ENCODE peak calls at places on chromosome 9, in six cellular contexts. V is tibial artery, Q is GM23338, R is heart right ventricle, G is choroid plexus epithelial cell, F is cardiac muscle cell. P is an unnamed sample.

GRCh38 chr9:126448865-126449577 is 122.4 kb downstream of the MVB12B start:
- DNase-seq in R (no peak), Q (peak), V (no peak), F (no peak), G (no peak), P (no peak)

GRCh38 chr9:110427497-110428104 is 89.9 kb upstream of the TXNDC8 start:
- DNase-seq in F (peak), V (peak), Q (peak), R (peak), G (peak), P (peak)

GRCh38 chr9:128902351-128903078 is 18.3 kb upstream of the PHYHD1 start:
- DNase-seq in V (peak), F (no peak), R (no peak), Q (no peak), G (no peak), P (no peak)

GRCh38 chr9:17075758-17076485 is 58.9 kb upstream of the CNTLN start:
- DNase-seq in G (no peak), V (no peak), Q (no peak), F (peak), R (no peak), P (peak)

GRCh38 chr9:126536131-126536530 is 77.6 kb upstream of the LMX1B start:
- DNase-seq in V (no peak), R (no peak), G (no peak), Q (no peak), F (no peak), P (no peak)

GRCh38 chr9:110316255-110316921 is 21.3 kb downstream of the TXNDC8 start:
- DNase-seq in Q (peak), G (peak), F (peak), V (no peak), R (no peak), P (peak)

GRCh38 chr9:119195521-119195920 is 173.7 kb downstream of the BRINP1 start:
- DNase-seq in R (no peak), Q (peak), F (no peak), G (no peak), V (no peak), P (no peak)

GRCh38 chr9:85172001-85172978 is 502.8 kb downstream of the NTRK2 start:
- DNase-seq in Q (no peak), F (peak), R (peak), G (no peak), V (peak), P (peak)

GRCh38 chr9:13382595-13382994 is 103.1 kb upstream of the MPDZ start:
- DNase-seq in V (no peak), G (no peak), F (no peak), Q (no peak), R (no peak), P (peak)

GRCh38 chr9:4665357-4665756 is 923 bp downstream of the SPATA6L start:
- DNase-seq in R (no peak), F (peak), V (no peak), G (peak), Q (no peak), P (peak)

GRCh38 chr9:7479300-7479699 is 320.3 kb downstream of the DMAC1 start:
- DNase-seq in Q (peak), V (no peak), G (peak), F (peak), R (no peak), P (no peak)

GRCh38 chr9:124802426-124802825 is 25.5 kb downstream of the OLFML2A start:
- DNase-seq in F (no peak), R (no peak), V (no peak), Q (no peak), G (no peak), P (no peak)

GRCh38 chr9:93601063-93601462 is 24.7 kb downstream of the PHF2 start:
- DNase-seq in F (no peak), Q (no peak), V (no peak), G (no peak), R (no peak), P (no peak)

GRCh38 chr9:72871685-72872084 is 81.2 kb downstream of the ALDH1A1 start:
- DNase-seq in G (peak), Q (peak), V (no peak), R (no peak), F (peak), P (peak)

GRCh38 chr9:129732946-129733631 is 19.8 kb downstream of the PTGES start:
- DNase-seq in F (no peak), R (no peak), G (no peak), V (no peak), Q (no peak), P (no peak)

GRCh38 chr9:125141751-125142150 is 1.6 kb downstream of the SCAI start:
- DNase-seq in V (no peak), Q (no peak), G (no peak), F (no peak), R (no peak), P (no peak)

GRCh38 chr9:126532951-126533910 is 80.5 kb upstream of the LMX1B start:
- DNase-seq in V (no peak), G (no peak), F (no peak), Q (no peak), R (no peak), P (no peak)

GRCh38 chr9:127561491-127562270 is 50.4 kb upstream of the STXBP1 start:
- DNase-seq in Q (peak), F (peak), V (peak), R (peak), G (peak), P (peak)

GRCh38 chr9:127207734-127208410 is 56.7 kb upstream of the GARNL3 start:
- DNase-seq in F (no peak), G (no peak), V (no peak), Q (no peak), R (no peak), P (no peak)

GRCh38 chr9:29830815-29831214 is 2257.5 kb upstream of the C9orf72 start:
- DNase-seq in G (peak), R (no peak), V (no peak), Q (peak), F (peak), P (no peak)

GRCh38 chr9:137787376-137787775 is 90.2 kb upstream of the CACNA1B start:
- DNase-seq in R (no peak), Q (no peak), V (no peak), F (no peak), G (no peak), P (no peak)

GRCh38 chr9:119003218-119003617 is 366.0 kb downstream of the BRINP1 start:
- DNase-seq in V (no peak), F (no peak), R (no peak), Q (no peak), G (no peak), P (no peak)

GRCh38 chr9:976258-976804 is at the start of gene DMRT3:
- DNase-seq in Q (peak), R (no peak), G (no peak), V (no peak), F (no peak), P (no peak)
- H3K4me3 ChIP-seq in Q (peak), R (no peak), G (no peak), V (peak), F (peak), P (no peak)

GRCh38 chr9:116152390-116152789 is 1.2 kb upstream of the PAPPA start:
- DNase-seq in Q (peak), V (no peak), G (peak), R (no peak), F (no peak), P (no peak)
- TF ChIP-seq CTCF in Q (peak), V (peak), G (peak), R (peak), F (peak), P (peak)

DNA sequence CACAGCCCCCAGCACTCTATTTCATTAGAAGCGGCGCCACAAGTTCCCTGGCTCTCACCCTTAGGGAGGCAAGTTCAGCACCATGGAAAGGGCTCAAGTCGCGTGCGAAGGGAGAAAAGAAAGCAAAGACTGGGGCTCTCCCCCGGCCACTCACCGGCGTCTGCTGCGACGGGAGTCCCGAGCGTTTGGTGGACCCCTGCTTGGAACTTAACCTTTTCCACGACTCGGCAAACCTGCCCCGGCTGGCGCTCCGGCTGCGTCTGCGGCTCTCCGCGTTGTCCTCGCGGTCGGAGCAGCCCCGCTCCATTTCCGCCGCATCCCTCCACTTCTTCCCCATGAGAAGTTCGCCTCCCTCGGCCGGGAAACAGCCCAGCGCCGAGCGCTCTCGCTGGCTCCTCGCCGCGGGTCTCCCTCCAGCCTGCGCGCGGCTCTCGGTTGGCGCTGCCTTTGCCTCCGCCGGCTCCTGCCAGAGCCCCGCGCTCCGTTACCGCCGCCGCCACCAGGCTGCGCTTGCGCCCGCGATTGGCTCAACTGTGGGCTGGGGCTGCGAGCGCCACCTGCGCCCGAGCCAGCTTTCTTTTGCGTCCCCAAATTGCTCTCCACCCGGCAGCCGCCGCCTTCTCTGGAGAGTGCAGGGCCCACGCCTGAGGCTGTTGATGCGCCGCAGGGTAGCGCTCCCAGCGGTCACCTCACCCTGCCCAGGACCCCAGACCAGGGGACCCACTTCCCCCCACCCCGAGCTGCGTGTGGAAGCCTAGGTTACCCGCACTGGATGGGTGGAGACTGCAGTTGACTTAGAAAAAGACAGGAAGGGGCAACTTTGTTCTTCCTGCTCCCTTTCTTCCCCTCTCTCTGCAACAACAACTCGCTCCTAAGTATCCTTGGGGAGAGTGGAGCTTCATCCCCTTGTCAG is 321.6 kb downstream of the CEMIP2 start:
- DNase-seq in G (peak), V (no peak), Q (peak), R (peak), F (peak), P (peak)
- H3K4me3 ChIP-seq in G (peak), V (peak), Q (peak), R (peak), F (peak), P (peak)

DNA sequence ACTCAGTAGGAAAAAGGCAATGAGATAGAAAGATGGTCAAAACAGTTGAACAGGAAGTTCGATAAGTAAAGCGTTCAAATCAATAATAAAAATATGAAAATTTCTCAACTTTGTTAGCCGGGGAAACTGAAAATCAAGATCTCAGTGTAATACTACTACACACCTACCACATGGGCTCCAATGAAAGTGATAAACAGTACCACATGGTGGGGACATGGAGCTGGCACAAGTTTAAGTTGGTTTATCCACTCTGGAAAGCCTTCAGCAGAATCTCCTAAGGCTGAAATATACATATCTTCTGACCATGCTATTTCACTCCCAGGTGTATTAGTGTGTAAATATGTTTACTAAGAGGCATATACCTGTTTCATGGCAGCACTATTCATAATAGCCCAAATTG is 126.8 kb downstream of the NXNL2 start:
- DNase-seq in G (peak), V (no peak), Q (no peak), F (peak), R (no peak), P (no peak)
- TF ChIP-seq CTCF in G (peak), V (no peak), Q (no peak), F (peak), R (no peak), P (no peak)

DNA sequence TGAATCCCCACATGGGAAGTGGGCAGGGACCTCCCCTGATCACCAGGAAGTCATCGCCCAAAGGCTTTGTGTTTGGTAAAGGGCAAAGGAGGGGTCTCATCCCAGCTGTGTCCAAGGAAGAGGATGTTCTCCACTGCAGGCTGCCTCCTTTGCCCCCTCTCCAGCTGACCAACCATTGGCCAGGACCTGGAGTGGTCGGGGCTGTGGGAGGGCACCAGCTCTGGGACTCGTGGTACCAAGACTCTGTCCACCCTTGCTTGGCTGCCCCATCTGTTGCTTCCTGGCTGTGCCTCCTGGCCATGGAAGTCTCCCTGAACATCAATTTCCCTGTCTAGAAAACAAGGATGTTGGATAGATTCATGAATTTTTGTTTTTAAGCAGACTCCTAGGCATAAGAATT is 34.1 kb downstream of the COL15A1 start:
- DNase-seq in F (no peak), V (no peak), R (no peak), Q (no peak), G (no peak), P (no peak)
- H3K4me3 ChIP-seq in F (no peak), V (no peak), R (no peak), Q (no peak), G (no peak), P (no peak)

GRCh38 chr9:68887232-68887631 is 126.7 kb downstream of the PRKACG start:
- DNase-seq in F (no peak), R (no peak), G (no peak), Q (no peak), V (no peak), P (no peak)
- TF ChIP-seq CTCF in F (no peak), R (no peak), G (no peak), Q (no peak), V (no peak), P (no peak)

GRCh38 chr9:136437430-136437829 is 2.2 kb downstream of the INPP5E start:
- DNase-seq in F (peak), R (no peak), Q (no peak), V (no peak), G (peak), P (peak)
- H3K4me3 ChIP-seq in F (peak), R (peak), Q (peak), V (peak), G (peak), P (peak)

GRCh38 chr9:134923466-134923865 is 5.8 kb upstream of the FCN1 start:
- DNase-seq in G (no peak), R (no peak), Q (no peak), F (no peak), V (no peak), P (no peak)

GRCh38 chr9:134922066-134922931 is 4.6 kb upstream of the FCN1 start:
- DNase-seq in Q (no peak), G (peak), R (no peak), F (peak), V (peak), P (no peak)

GRCh38 chr9:134922932-134923240 is 5.2 kb upstream of the FCN1 start:
- DNase-seq in Q (no peak), R (no peak), V (no peak), F (no peak), G (no peak), P (no peak)

GRCh38 chr9:134928796-134929559 is 11.3 kb upstream of the FCN1 start:
- DNase-seq in F (no peak), Q (no peak), R (peak), G (no peak), V (peak), P (no peak)

GRCh38 chr9:134925011-134925511 is 7.3 kb upstream of the FCN1 start:
- DNase-seq in R (no peak), F (no peak), G (no peak), Q (no peak), V (no peak), P (no peak)
- TF ChIP-seq CTCF in R (no peak), F (no peak), G (no peak), Q (no peak), V (no peak), P (no peak)